ENCODE peak calls at places on chromosomes 3 and 15, in six cellular contexts. Y, I, W, Q, O and L are unnamed samples.

GRCh38 chr3:175075269-175075668 is 216.1 kb downstream of the NAALADL2 start:
- DNase-seq in Y (no peak), I (no peak), W (no peak), Q (no peak), O (no peak), L (peak; percentile 39)

GRCh38 chr3:64530434-64531049 is 157.3 kb downstream of the ADAMTS9 start:
- DNase-seq in Y (peak; percentile 37), I (peak; percentile 22), W (peak; percentile 75), Q (peak; percentile 70), O (peak; percentile 60), L (peak; percentile 48)

GRCh38 chr3:142863010-142863787 is 25.7 kb downstream of the PCOLCE2 start:
- DNase-seq in Y (peak; percentile 43), I (no peak), W (no peak), Q (no peak), O (peak; percentile 47), L (no peak)

GRCh38 chr15:58924326-58924725 is 9.2 kb downstream of the SLTM start:
- DNase-seq in Y (no peak), I (no peak), W (no peak), Q (no peak), O (no peak), L (no peak)

GRCh38 chr3:38608086-38608775 is 41.3 kb downstream of the SCN5A start:
- DNase-seq in Y (no peak), I (no peak), W (no peak), Q (no peak), O (no peak), L (no peak)

GRCh38 chr3:28348286-28348636 is 260 bp upstream of the ZCWPW2 start:
- DNase-seq in Y (no peak), I (no peak), W (no peak), Q (peak; percentile 73), O (peak; percentile 93), L (no peak)

GRCh38 chr15:97012986-97013385 is 682.5 kb downstream of the NR2F2 start:
- DNase-seq in Y (no peak), I (no peak), W (no peak), Q (no peak), O (no peak), L (no peak)

GRCh38 chr15:74620636-74621545 is 5.3 kb downstream of the CLK3 start:
- DNase-seq in Y (peak; percentile 74), I (peak; percentile 88), W (peak; percentile 83), Q (peak; percentile 71), O (peak; percentile 49), L (peak; percentile 61)

GRCh38 chr3:134076816-134077215 is 47.1 kb upstream of the SLCO2A1 start:
- DNase-seq in Y (no peak), I (no peak), W (no peak), Q (no peak), O (no peak), L (no peak)

GRCh38 chr3:188839187-188839695 is 332.5 kb upstream of the TPRG1 start:
- DNase-seq in Y (no peak), I (no peak), W (no peak), Q (no peak), O (no peak), L (no peak)

GRCh38 chr3:152389316-152389934 is 120.7 kb downstream of the MBNL1 start:
- DNase-seq in Y (no peak), I (no peak), W (no peak), Q (no peak), O (no peak), L (no peak)

GRCh38 chr3:31546152-31546551 is 13.4 kb downstream of the STT3B start:
- DNase-seq in Y (no peak), I (no peak), W (no peak), Q (no peak), O (no peak), L (no peak)

GRCh38 chr3:12139111-12139511 is 19.6 kb downstream of the TIMP4 start:
- DNase-seq in Y (peak; percentile 47), I (no peak), W (peak; percentile 42), Q (peak; percentile 8), O (peak; percentile 48), L (peak; percentile 42)

GRCh38 chr3:50671331-50671730 is 3.4 kb upstream of the DOCK3 start:
- DNase-seq in Y (peak; percentile 73), I (no peak), W (no peak), Q (no peak), O (no peak), L (peak; percentile 24)

GRCh38 chr3:5800965-5801364 is 613.5 kb downstream of the EDEM1 start:
- DNase-seq in Y (no peak), I (no peak), W (no peak), Q (no peak), O (no peak), L (no peak)

GRCh38 chr3:170751083-170751893 is 118.7 kb downstream of the RPL22L1 start:
- DNase-seq in Y (peak; percentile 47), I (no peak), W (no peak), Q (no peak), O (peak; percentile 54), L (peak; percentile 93)

GRCh38 chr3:11288786-11289637 is 16.8 kb downstream of the ATG7 start:
- DNase-seq in Y (peak; percentile 61), I (no peak), W (no peak), Q (no peak), O (peak; percentile 40), L (peak; percentile 65)

GRCh38 chr3:28667646-28668376 is 319.2 kb upstream of the AZI2 start:
- DNase-seq in Y (peak; percentile 40), I (peak; percentile 55), W (peak; percentile 78), Q (peak; percentile 72), O (peak; percentile 63), L (peak; percentile 45)

GRCh38 chr15:56619881-56620280 is 113.4 kb downstream of the ZNF280D start:
- DNase-seq in Y (no peak), I (no peak), W (no peak), Q (no peak), O (no peak), L (no peak)